ENCODE peak calls at places on chromosomes 12 and 14, in ten cellular contexts. One of them, this sample, is unnamed.

GRCh38 chr12:57983858-57984505 is 42.6 kb downstream of the ATP23 start:
- DNase-seq in GM23338: no peak
- DNase-seq in H9: no peak
- DNase-seq in DND-41: no peak
- DNase-seq in H1: no peak
- DNase-seq in IMR-90: no peak
- DNase-seq in neural progenitor cell: no peak
- DNase-seq in PC-3: peak
- DNase-seq in fibroblast of lung: no peak
- DNase-seq in neuronal stem cell: no peak
- DNase-seq in this sample: no peak

GRCh38 chr12:96414637-96415036 is 14.4 kb upstream of the CDK17 start:
- DNase-seq in GM23338: no peak
- DNase-seq in H9: no peak
- DNase-seq in DND-41: no peak
- DNase-seq in H1: no peak
- DNase-seq in IMR-90: no peak
- DNase-seq in neural progenitor cell: no peak
- DNase-seq in PC-3: no peak
- DNase-seq in fibroblast of lung: no peak
- DNase-seq in neuronal stem cell: no peak
- DNase-seq in this sample: no peak

GRCh38 chr12:90260136-90260535 is 551.5 kb upstream of the ATP2B1 start:
- DNase-seq in GM23338: no peak
- DNase-seq in H9: no peak
- DNase-seq in DND-41: no peak
- DNase-seq in H1: no peak
- DNase-seq in IMR-90: no peak
- DNase-seq in neural progenitor cell: no peak
- DNase-seq in PC-3: no peak
- DNase-seq in fibroblast of lung: no peak
- DNase-seq in neuronal stem cell: no peak
- DNase-seq in this sample: no peak

GRCh38 chr12:102406033-102406584 is 74.3 kb downstream of the IGF1 start:
- DNase-seq in GM23338: no peak
- DNase-seq in H9: no peak
- DNase-seq in DND-41: no peak
- DNase-seq in H1: no peak
- DNase-seq in IMR-90: peak
- DNase-seq in neural progenitor cell: peak
- DNase-seq in PC-3: no peak
- DNase-seq in fibroblast of lung: peak
- DNase-seq in neuronal stem cell: peak
- DNase-seq in this sample: peak

GRCh38 chr12:96141216-96141944 is 52.8 kb upstream of the ELK3 start:
- DNase-seq in GM23338: no peak
- DNase-seq in H9: no peak
- DNase-seq in DND-41: no peak
- DNase-seq in H1: no peak
- DNase-seq in IMR-90: peak
- DNase-seq in neural progenitor cell: no peak
- DNase-seq in PC-3: no peak
- DNase-seq in fibroblast of lung: peak
- DNase-seq in neuronal stem cell: no peak
- DNase-seq in this sample: peak

GRCh38 chr12:130013771-130014484 is 110.1 kb upstream of the TMEM132D start:
- DNase-seq in GM23338: peak
- DNase-seq in H9: peak
- DNase-seq in DND-41: no peak
- DNase-seq in H1: peak
- DNase-seq in IMR-90: no peak
- DNase-seq in neural progenitor cell: peak
- DNase-seq in PC-3: peak
- DNase-seq in fibroblast of lung: peak
- DNase-seq in neuronal stem cell: peak
- DNase-seq in this sample: no peak

GRCh38 chr14:48323655-48324054 is 648.2 kb upstream of the MDGA2 start:
- DNase-seq in GM23338: no peak
- DNase-seq in H9: no peak
- DNase-seq in DND-41: no peak
- DNase-seq in H1: no peak
- DNase-seq in IMR-90: peak
- DNase-seq in neural progenitor cell: no peak
- DNase-seq in PC-3: peak
- DNase-seq in fibroblast of lung: peak
- DNase-seq in neuronal stem cell: no peak
- DNase-seq in this sample: no peak

GRCh38 chr12:78888583-78888982 is 24.0 kb downstream of the SYT1 start:
- DNase-seq in GM23338: peak
- DNase-seq in H9: no peak
- DNase-seq in DND-41: no peak
- DNase-seq in H1: no peak
- DNase-seq in IMR-90: no peak
- DNase-seq in neural progenitor cell: no peak
- DNase-seq in PC-3: no peak
- DNase-seq in fibroblast of lung: peak
- DNase-seq in neuronal stem cell: no peak
- DNase-seq in this sample: no peak

GRCh38 chr12:52383331-52383730 is 2.1 kb downstream of the KRT84 start:
- DNase-seq in GM23338: no peak
- DNase-seq in H9: no peak
- DNase-seq in DND-41: no peak
- DNase-seq in H1: no peak
- DNase-seq in IMR-90: no peak
- DNase-seq in neural progenitor cell: no peak
- DNase-seq in PC-3: no peak
- DNase-seq in fibroblast of lung: no peak
- DNase-seq in neuronal stem cell: no peak
- DNase-seq in this sample: no peak

GRCh38 chr14:97458302-97459137 is 661.3 kb downstream of the VRK1 start:
- DNase-seq in GM23338: peak
- DNase-seq in H9: peak
- DNase-seq in DND-41: peak
- DNase-seq in H1: peak
- DNase-seq in IMR-90: no peak
- DNase-seq in neural progenitor cell: peak
- DNase-seq in PC-3: no peak
- DNase-seq in fibroblast of lung: no peak
- DNase-seq in neuronal stem cell: no peak
- DNase-seq in this sample: no peak

GRCh38 chr12:88416786-88417185 is 163.5 kb downstream of the KITLG start:
- DNase-seq in GM23338: no peak
- DNase-seq in H9: no peak
- DNase-seq in DND-41: no peak
- DNase-seq in H1: no peak
- DNase-seq in IMR-90: no peak
- DNase-seq in neural progenitor cell: no peak
- DNase-seq in PC-3: peak
- DNase-seq in fibroblast of lung: peak
- DNase-seq in neuronal stem cell: no peak
- DNase-seq in this sample: no peak

GRCh38 chr12:100403446-100403845 is 46.6 kb downstream of the SLC17A8 start:
- DNase-seq in GM23338: no peak
- DNase-seq in H9: no peak
- DNase-seq in DND-41: no peak
- DNase-seq in H1: peak
- DNase-seq in IMR-90: no peak
- DNase-seq in neural progenitor cell: no peak
- DNase-seq in PC-3: peak
- DNase-seq in fibroblast of lung: peak
- DNase-seq in neuronal stem cell: no peak
- DNase-seq in this sample: no peak

GRCh38 chr12:97535582-97535981 is 73.0 kb downstream of the RMST start:
- DNase-seq in GM23338: no peak
- DNase-seq in H9: no peak
- DNase-seq in DND-41: no peak
- DNase-seq in H1: no peak
- DNase-seq in IMR-90: no peak
- DNase-seq in neural progenitor cell: no peak
- DNase-seq in PC-3: no peak
- DNase-seq in fibroblast of lung: peak
- DNase-seq in neuronal stem cell: no peak
- DNase-seq in this sample: no peak
- H2AFZ ChIP-seq in GM23338: no peak
- H2AFZ ChIP-seq in H9: no peak
- H2AFZ ChIP-seq in DND-41: no peak
- H2AFZ ChIP-seq in H1: no peak
- H2AFZ ChIP-seq in IMR-90: no peak
- H2AFZ ChIP-seq in neural progenitor cell: no peak
- H2AFZ ChIP-seq in PC-3: no peak
- H2AFZ ChIP-seq in fibroblast of lung: no peak
- H2AFZ ChIP-seq in neuronal stem cell: no peak
- H2AFZ ChIP-seq in this sample: no peak

DNA sequence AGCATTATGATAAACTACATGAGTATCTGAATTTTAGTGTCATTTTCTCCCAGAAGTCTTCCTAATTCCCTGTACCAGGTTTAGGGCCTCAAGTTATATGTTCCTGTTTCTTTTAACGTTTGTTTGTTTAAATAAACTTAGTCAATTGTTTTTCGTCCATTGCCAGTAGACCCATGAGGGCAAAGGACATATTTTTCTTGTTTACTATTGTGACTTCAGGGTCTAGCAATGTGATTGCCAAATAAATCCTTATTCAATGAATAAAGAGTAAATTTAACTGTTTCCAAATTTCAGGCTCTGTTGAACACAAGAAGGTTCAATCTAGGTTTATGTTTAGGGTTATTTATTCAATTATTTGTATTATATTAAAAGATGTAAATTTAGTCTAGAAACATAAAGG is 391.6 kb upstream of the MGAT4C start:
- DNase-seq in GM23338: no peak
- DNase-seq in H9: no peak
- DNase-seq in DND-41: no peak
- DNase-seq in H1: no peak
- DNase-seq in IMR-90: no peak
- DNase-seq in neural progenitor cell: no peak
- DNase-seq in PC-3: peak
- DNase-seq in fibroblast of lung: no peak
- DNase-seq in neuronal stem cell: no peak
- DNase-seq in this sample: no peak
- H2AFZ ChIP-seq in GM23338: no peak
- H2AFZ ChIP-seq in H9: no peak
- H2AFZ ChIP-seq in DND-41: no peak
- H2AFZ ChIP-seq in H1: no peak
- H2AFZ ChIP-seq in IMR-90: no peak
- H2AFZ ChIP-seq in neural progenitor cell: no peak
- H2AFZ ChIP-seq in PC-3: no peak
- H2AFZ ChIP-seq in fibroblast of lung: no peak
- H2AFZ ChIP-seq in neuronal stem cell: no peak
- H2AFZ ChIP-seq in this sample: no peak

GRCh38 chr12:94180558-94181296 is 32.4 kb downstream of the PLXNC1 start:
- DNase-seq in GM23338: no peak
- DNase-seq in H9: no peak
- DNase-seq in DND-41: no peak
- DNase-seq in H1: no peak
- DNase-seq in IMR-90: no peak
- DNase-seq in neural progenitor cell: no peak
- DNase-seq in PC-3: peak
- DNase-seq in fibroblast of lung: peak
- DNase-seq in neuronal stem cell: no peak
- DNase-seq in this sample: no peak

GRCh38 chr12:94175763-94176660 is 27.6 kb downstream of the PLXNC1 start:
- DNase-seq in GM23338: no peak
- DNase-seq in H9: no peak
- DNase-seq in DND-41: no peak
- DNase-seq in H1: no peak
- DNase-seq in IMR-90: peak
- DNase-seq in neural progenitor cell: no peak
- DNase-seq in PC-3: peak
- DNase-seq in fibroblast of lung: peak
- DNase-seq in neuronal stem cell: no peak
- DNase-seq in this sample: no peak

GRCh38 chr12:94178886-94179285 is 30.5 kb downstream of the PLXNC1 start:
- DNase-seq in GM23338: no peak
- DNase-seq in H9: no peak
- DNase-seq in DND-41: no peak
- DNase-seq in H1: no peak
- DNase-seq in IMR-90: no peak
- DNase-seq in neural progenitor cell: no peak
- DNase-seq in PC-3: no peak
- DNase-seq in fibroblast of lung: no peak
- DNase-seq in neuronal stem cell: no peak
- DNase-seq in this sample: no peak

GRCh38 chr12:94179723-94180122 is 31.3 kb downstream of the PLXNC1 start:
- DNase-seq in GM23338: no peak
- DNase-seq in H9: no peak
- DNase-seq in DND-41: no peak
- DNase-seq in H1: no peak
- DNase-seq in IMR-90: no peak
- DNase-seq in neural progenitor cell: no peak
- DNase-seq in PC-3: no peak
- DNase-seq in fibroblast of lung: no peak
- DNase-seq in neuronal stem cell: no peak
- DNase-seq in this sample: no peak

DNA sequence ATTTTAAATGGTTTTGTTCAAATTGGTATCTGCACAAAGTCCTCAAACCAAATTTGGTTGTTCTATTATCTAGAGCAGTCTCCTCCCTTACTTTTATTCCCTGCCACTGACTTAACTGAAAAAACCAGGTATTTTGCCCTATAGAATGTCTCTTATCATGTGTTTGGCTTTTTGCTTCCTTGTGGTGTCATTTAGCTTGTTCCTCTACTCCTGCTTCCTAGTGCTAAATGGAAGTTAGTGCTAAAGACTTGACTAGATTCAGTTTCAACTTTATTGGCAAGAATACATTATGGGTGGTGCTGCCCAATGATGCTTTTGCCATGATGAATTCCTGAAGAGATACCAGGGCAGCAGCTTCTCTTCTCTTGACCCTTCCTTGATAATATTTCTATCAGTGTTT is 29.7 kb downstream of the PLXNC1 start:
- DNase-seq in GM23338: no peak
- DNase-seq in H9: no peak
- DNase-seq in DND-41: no peak
- DNase-seq in H1: no peak
- DNase-seq in IMR-90: no peak
- DNase-seq in neural progenitor cell: no peak
- DNase-seq in PC-3: no peak
- DNase-seq in fibroblast of lung: no peak
- DNase-seq in neuronal stem cell: no peak
- DNase-seq in this sample: no peak
- H2AFZ ChIP-seq in GM23338: no peak
- H2AFZ ChIP-seq in H9: no peak
- H2AFZ ChIP-seq in DND-41: no peak
- H2AFZ ChIP-seq in H1: no peak
- H2AFZ ChIP-seq in IMR-90: no peak
- H2AFZ ChIP-seq in neural progenitor cell: no peak
- H2AFZ ChIP-seq in PC-3: no peak
- H2AFZ ChIP-seq in fibroblast of lung: no peak
- H2AFZ ChIP-seq in neuronal stem cell: no peak
- H2AFZ ChIP-seq in this sample: no peak

DNA sequence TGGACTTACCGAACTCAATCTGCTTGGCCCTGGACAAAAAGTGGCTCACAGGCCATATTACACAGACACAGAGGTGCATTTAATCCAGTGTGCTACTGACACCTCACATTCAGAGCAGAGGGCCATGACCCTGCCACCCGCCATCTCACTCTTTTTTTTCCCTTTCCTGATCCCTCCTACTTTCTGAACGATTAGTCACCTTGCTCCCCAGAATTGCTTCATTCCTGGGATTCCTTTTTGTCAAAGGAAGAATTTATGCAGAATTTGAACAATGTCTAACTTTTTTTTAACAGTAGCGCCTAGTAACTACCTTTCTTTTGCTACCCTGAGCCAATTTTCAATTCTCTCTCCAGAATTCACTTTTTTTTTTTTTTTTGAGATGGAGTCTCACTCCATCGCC is 4.6 kb downstream of the PKP2 start:
- DNase-seq in GM23338: peak
- DNase-seq in H9: peak
- DNase-seq in DND-41: no peak
- DNase-seq in H1: no peak
- DNase-seq in IMR-90: no peak
- DNase-seq in neural progenitor cell: peak
- DNase-seq in PC-3: peak
- DNase-seq in fibroblast of lung: peak
- DNase-seq in neuronal stem cell: peak
- DNase-seq in this sample: peak
- H2AFZ ChIP-seq in GM23338: no peak
- H2AFZ ChIP-seq in H9: no peak
- H2AFZ ChIP-seq in DND-41: no peak
- H2AFZ ChIP-seq in H1: no peak
- H2AFZ ChIP-seq in IMR-90: no peak
- H2AFZ ChIP-seq in neural progenitor cell: no peak
- H2AFZ ChIP-seq in PC-3: no peak
- H2AFZ ChIP-seq in fibroblast of lung: no peak
- H2AFZ ChIP-seq in neuronal stem cell: no peak
- H2AFZ ChIP-seq in this sample: no peak

This sample was measured in endothelial cell of umbilical vein.